ENCODE peak calls at places on chromosomes 12 and 14, in eight cellular contexts. B, A, E, T, N, S, C and D are unnamed samples.

GRCh38 chr12:109900752-109901580 is 892 bp downstream of the TCHP start:
- DNase-seq in S (peak), A (peak), T (no peak), N (no peak), E (peak), C (peak), B (peak), D (no peak)

GRCh38 chr14:76953196-76953945 is 75.1 kb downstream of the IRF2BPL start:
- DNase-seq in B (peak), N (no peak), A (no peak), S (no peak), C (peak), E (peak), T (peak), D (no peak)

GRCh38 chr12:6273931-6274687 is 36.4 kb upstream of the PLEKHG6 start:
- DNase-seq in A (no peak), S (no peak), N (no peak), B (no peak), T (no peak), E (no peak), C (peak), D (no peak)

GRCh38 chr12:93938921-93939320 is 209.5 kb upstream of the PLXNC1 start:
- DNase-seq in C (peak), S (no peak), E (no peak), A (no peak), B (peak), T (no peak), N (no peak), D (no peak)

GRCh38 chr12:117045175-117045997 is 53.8 kb downstream of the TESC start:
- DNase-seq in B (no peak), C (no peak), E (no peak), S (no peak), N (no peak), A (no peak), T (no peak), D (no peak)

GRCh38 chr12:90619943-90620342 is 335.0 kb downstream of the CCER1 start:
- DNase-seq in A (no peak), S (no peak), B (no peak), N (no peak), E (no peak), C (no peak), T (no peak), D (no peak)

GRCh38 chr12:11847539-11847938 is 198.1 kb downstream of the ETV6 start:
- DNase-seq in B (no peak), C (no peak), N (no peak), E (no peak), A (no peak), T (no peak), S (peak), D (no peak)

GRCh38 chr14:98890556-98891340 is 381.2 kb downstream of the BCL11B start:
- DNase-seq in T (no peak), S (no peak), E (no peak), C (no peak), B (no peak), A (no peak), N (no peak), D (no peak)

GRCh38 chr12:39617887-39618286 is 1.7 kb downstream of the ABCD2 start:
- DNase-seq in C (no peak), T (no peak), N (no peak), E (no peak), A (no peak), S (no peak), B (no peak), D (no peak)

GRCh38 chr14:67883717-67884116 is 64.1 kb downstream of the RAD51B start:
- DNase-seq in B (peak), C (peak), N (no peak), S (no peak), A (no peak), T (no peak), E (peak), D (no peak)

GRCh38 chr12:98725481-98726247 is 80.6 kb downstream of the APAF1 start:
- DNase-seq in S (peak), N (peak), B (peak), A (peak), E (peak), T (no peak), C (peak), D (peak)

GRCh38 chr12:87866602-87867292 is 162.5 kb downstream of the C12orf50 start:
- DNase-seq in C (peak), E (peak), N (no peak), B (peak), T (no peak), S (peak), A (no peak), D (no peak)

GRCh38 chr12:2248901-2249381 is 196.2 kb downstream of the CACNA1C start:
- DNase-seq in T (no peak), B (peak), C (no peak), N (no peak), E (peak), A (no peak), S (no peak), D (no peak)

GRCh38 chr12:65699251-65699650 is 125.0 kb upstream of the HMGA2 start:
- DNase-seq in B (peak), C (peak), N (no peak), E (peak), A (no peak), S (no peak), T (no peak), D (no peak)

GRCh38 chr12:1093166-1093751 is 102.2 kb downstream of the ERC1 start:
- DNase-seq in N (peak), A (peak), B (peak), E (peak), T (no peak), S (no peak), C (peak), D (no peak)

GRCh38 chr14:77790566-77791224 is 9.2 kb upstream of the ADCK1 start:
- DNase-seq in B (no peak), E (no peak), T (no peak), N (no peak), S (no peak), C (no peak), A (no peak), D (no peak)

GRCh38 chr12:55743131-55743921 is 404 bp downstream of the GDF11 start:
- DNase-seq in N (no peak), A (peak), S (peak), E (peak), C (peak), B (peak), T (no peak), D (peak)

GRCh38 chr12:91926810-91927209 is 218.8 kb downstream of the BTG1 start:
- DNase-seq in S (no peak), A (no peak), C (peak), E (peak), N (no peak), B (peak), T (no peak), D (no peak)

GRCh38 chr14:70555890-70556289 is 21.1 kb upstream of the ADAM20 start:
- DNase-seq in S (peak), T (no peak), E (peak), A (no peak), C (peak), N (no peak), B (peak), D (no peak)

GRCh38 chr14:52678591-52678990 is 16.8 kb downstream of the ERO1A start:
- DNase-seq in N (no peak), B (no peak), T (no peak), E (peak), A (no peak), C (no peak), S (no peak), D (no peak)
- TF ChIP-seq CTCF in N (peak), B (peak), T (no peak), E (peak), A (peak), C (peak), S (peak), D (peak)

DNA sequence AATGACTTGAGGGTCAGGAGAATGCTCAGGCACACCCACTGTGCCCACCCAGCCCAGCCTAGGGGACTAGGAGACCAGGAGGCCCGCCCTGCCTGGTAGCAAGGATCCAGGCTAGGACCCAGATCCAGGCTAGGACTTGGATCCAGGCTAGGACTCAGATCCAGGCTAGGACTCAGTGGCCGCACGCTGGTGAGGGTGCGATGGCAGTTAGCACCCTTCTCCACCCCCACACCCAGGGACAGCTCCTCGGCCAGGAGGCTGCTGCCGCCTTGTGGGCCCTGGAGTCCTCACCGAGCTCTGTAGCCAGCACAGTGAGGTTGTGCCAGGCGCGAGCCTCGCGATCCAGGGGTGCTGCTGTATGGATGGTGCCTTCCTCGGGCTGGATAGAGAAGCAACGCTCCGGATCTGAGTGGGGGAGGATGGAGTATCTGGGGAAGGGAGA is 5.1 kb downstream of the CDH24 start:
- DNase-seq in T (no peak), C (peak), A (peak), B (no peak), S (peak), N (no peak), E (no peak), D (peak)
- TF ChIP-seq CTCF in T (peak), C (peak), A (peak), B (peak), S (peak), N (no peak), E (peak), D (peak)

GRCh38 chr14:30607156-30607780 is 14.9 kb upstream of the SCFD1 start:
- DNase-seq in N (no peak), T (no peak), C (no peak), E (peak), S (no peak), B (no peak), A (no peak), D (no peak)

GRCh38 chr14:30608533-30609006 is 13.5 kb upstream of the SCFD1 start:
- DNase-seq in A (no peak), N (no peak), C (peak), E (peak), T (no peak), B (peak), S (no peak), D (no peak)

GRCh38 chr14:30614155-30614554 is 8.0 kb upstream of the SCFD1 start:
- DNase-seq in N (no peak), B (no peak), T (no peak), A (no peak), E (no peak), C (no peak), S (no peak), D (no peak)

DNA sequence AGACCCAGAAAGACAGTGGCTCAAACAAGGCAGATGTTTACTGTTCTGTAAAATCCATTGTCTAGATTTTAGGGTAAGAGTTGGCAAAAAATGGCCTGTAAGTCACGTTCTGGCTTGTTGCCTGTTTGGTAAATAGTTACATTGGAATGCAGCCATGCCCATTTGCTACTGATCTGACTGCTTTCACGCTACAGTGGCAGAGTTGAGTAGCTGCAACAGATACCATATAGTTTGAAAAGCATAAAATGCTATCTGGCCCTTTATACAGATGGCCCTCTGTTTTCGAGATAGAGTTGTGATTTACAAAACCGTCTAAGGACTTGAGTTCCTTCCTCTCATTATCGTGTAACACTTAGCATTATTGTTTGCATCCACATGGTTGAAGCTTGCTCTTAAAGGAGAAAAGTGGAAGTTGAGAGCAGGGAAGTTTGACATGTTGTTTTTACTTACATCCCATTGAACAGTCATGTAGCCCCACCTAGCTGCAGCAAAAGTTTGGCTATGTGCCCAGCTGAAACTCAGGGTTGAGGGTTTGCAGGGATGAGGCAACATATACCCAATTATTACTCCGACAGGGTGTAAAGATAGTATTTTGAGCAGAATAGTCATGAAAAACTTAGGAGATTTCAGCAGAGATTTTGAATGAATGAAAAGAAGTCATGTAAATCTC is 11.3 kb upstream of the SCFD1 start:
- DNase-seq in T (no peak), E (peak), B (peak), N (no peak), A (no peak), S (no peak), C (peak), D (no peak)
- TF ChIP-seq CTCF in T (peak), E (peak), B (peak), N (no peak), A (no peak), S (peak), C (peak), D (peak)

DNA sequence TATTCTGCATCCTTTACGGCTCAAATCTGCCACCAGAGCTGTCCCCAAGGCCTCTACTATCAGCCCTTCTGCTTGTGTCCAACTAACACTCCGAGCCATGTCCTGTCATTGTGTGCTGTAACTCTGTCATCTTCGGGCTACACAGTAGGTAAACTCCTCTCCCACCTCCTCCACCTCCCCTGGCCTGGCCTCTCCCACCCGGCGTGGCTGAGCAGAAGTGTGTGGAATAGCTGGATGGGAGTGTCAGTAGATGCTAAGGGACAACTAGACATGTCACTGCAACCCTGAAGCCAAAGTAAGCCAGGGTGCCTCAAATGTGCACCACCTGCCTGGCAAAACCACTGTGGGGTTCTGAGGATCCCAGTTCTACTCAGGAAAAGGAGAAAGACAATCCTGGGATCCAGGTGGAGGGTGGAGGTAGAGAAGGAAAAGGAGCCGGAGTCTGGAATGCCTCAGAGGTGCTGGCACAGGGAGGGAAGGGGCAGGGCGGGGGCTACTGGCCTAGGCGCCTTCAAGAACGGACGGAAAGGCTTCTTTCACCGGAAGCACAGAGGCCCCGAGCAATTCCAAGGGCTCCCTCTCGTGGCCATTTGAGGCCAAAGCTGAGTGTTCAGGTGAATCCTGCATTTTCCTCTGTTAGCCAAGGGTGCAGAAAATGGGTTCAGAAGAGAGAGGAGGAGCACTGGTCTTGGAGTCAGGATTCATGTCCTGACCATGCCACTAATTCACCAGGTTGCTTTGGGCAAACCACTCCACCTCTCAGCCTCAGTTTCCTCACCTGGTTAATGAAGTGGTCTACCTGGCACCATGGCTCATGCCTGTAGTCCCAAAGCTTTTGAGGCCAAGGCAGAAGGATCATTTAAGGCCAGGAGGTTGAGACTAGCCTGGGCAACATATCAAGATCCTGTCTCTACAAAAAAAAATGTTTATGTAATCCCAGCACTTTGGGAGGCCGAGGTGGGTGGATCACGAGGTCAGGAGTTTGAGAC is 20.5 kb upstream of the FAM181A start:
- DNase-seq in C (peak), A (peak), T (no peak), E (peak), B (peak), N (peak), S (peak), D (no peak)
- TF ChIP-seq CTCF in C (peak), A (peak), T (peak), E (peak), B (peak), N (peak), S (peak), D (peak)

DNA sequence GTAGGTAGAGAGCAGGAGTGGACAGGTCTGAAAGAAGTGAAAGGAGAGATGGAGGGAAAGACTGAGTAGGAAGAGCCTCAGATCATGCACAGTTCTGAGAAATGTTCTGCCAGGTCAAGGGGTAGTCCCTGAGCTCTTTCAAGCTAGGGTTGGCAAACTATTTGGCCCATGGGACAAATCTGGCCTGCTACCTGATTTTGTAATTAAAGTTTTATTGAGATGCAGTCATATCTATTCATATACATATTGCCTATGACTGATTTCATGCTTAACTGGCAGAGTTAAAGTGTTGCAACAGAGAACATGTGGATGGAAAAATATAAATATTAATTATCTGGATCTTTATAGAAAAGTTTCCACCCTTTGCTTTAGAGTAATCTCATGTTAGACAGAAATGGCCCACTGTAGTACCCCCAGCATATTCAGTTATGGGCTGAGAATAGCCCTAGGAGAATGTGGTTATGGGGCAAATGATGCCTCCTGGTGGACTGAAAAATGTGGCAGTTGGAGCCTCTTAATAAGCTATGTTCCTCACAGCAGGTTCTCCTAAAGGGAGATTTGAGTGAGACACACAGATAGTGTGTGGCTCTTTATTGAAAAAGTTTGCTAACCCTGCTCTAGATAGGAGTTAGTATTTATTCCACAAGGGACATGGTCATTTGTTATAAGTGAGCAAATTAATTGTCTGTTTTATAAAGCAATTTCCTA is 476.9 kb downstream of the LRIG3 start:
- DNase-seq in E (peak), N (no peak), B (peak), C (peak), A (no peak), T (no peak), S (peak), D (no peak)
- TF ChIP-seq CTCF in E (peak), N (peak), B (peak), C (peak), A (peak), T (peak), S (peak), D (no peak)